ENCODE peak calls at places on chromosomes 3 and 15, in five cellular contexts. One of them, this sample, is unnamed.

GRCh38 chr3:187318819-187319616 is 27.5 kb upstream of the MASP1 start:
- DNase-seq in dorsolateral prefrontal cortex: no peak
- DNase-seq in RWPE1: peak
- DNase-seq in GM12864: peak
- DNase-seq in spleen: no peak
- DNase-seq in this sample: no peak

GRCh38 chr3:55624238-55624637 is 137.1 kb upstream of the WNT5A start:
- DNase-seq in spleen: no peak
- DNase-seq in RWPE1: peak
- DNase-seq in dorsolateral prefrontal cortex: peak
- DNase-seq in GM12864: no peak
- DNase-seq in this sample: no peak

GRCh38 chr15:29097971-29098370 is 171.7 kb downstream of the NSMCE3 start:
- DNase-seq in spleen: peak
- DNase-seq in RWPE1: no peak
- DNase-seq in GM12864: no peak
- DNase-seq in dorsolateral prefrontal cortex: no peak
- DNase-seq in this sample: no peak

GRCh38 chr15:99053380-99054024 is 45.9 kb upstream of the PGPEP1L start:
- DNase-seq in spleen: no peak
- DNase-seq in dorsolateral prefrontal cortex: no peak
- DNase-seq in RWPE1: no peak
- DNase-seq in GM12864: no peak
- DNase-seq in this sample: no peak

GRCh38 chr3:192275741-192276355 is 451.5 kb downstream of the FGF12 start:
- DNase-seq in dorsolateral prefrontal cortex: no peak
- DNase-seq in GM12864: no peak
- DNase-seq in spleen: no peak
- DNase-seq in RWPE1: no peak
- DNase-seq in this sample: no peak

GRCh38 chr3:30597131-30597768 is 9.2 kb upstream of the TGFBR2 start:
- DNase-seq in spleen: no peak
- DNase-seq in GM12864: no peak
- DNase-seq in RWPE1: peak
- DNase-seq in dorsolateral prefrontal cortex: no peak
- DNase-seq in this sample: no peak

GRCh38 chr15:48962662-48963523 is 826 bp downstream of the SHC4 start:
- DNase-seq in dorsolateral prefrontal cortex: no peak
- DNase-seq in RWPE1: peak
- DNase-seq in GM12864: no peak
- DNase-seq in spleen: no peak
- DNase-seq in this sample: peak

GRCh38 chr3:123112232-123112631 is 45.4 kb downstream of the PDIA5 start:
- DNase-seq in dorsolateral prefrontal cortex: no peak
- DNase-seq in spleen: peak
- DNase-seq in GM12864: no peak
- DNase-seq in RWPE1: no peak
- DNase-seq in this sample: no peak

DNA sequence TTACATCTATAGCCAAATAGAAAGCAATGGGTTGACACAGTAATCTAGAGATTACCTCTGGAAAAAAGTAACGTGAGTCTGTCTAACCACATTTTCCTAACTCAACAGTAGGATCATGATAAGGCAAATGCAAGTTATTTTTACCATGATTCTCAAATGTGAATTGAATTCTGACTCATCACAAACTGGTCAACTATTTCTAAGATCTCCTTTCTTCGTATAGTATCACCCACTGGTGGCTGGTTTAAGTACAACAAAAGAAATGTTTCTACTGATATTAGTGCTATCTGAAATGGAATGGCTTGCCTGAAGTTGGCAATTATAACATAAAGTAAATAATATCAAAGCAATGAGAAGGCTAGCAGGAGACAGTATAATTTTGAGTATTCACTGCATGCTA is 102.2 kb downstream of the ABI3BP start:
- DNase-seq in RWPE1: peak
- DNase-seq in dorsolateral prefrontal cortex: no peak
- DNase-seq in spleen: no peak
- DNase-seq in GM12864: no peak
- DNase-seq in this sample: no peak
- TF ChIP-seq CTCF in RWPE1: no peak
- TF ChIP-seq CTCF in dorsolateral prefrontal cortex: no peak
- TF ChIP-seq CTCF in spleen: no peak
- TF ChIP-seq CTCF in GM12864: no peak
- TF ChIP-seq CTCF in this sample: no peak

GRCh38 chr3:101195951-101196713 is 124.2 kb downstream of the IMPG2 start:
- DNase-seq in GM12864: no peak
- DNase-seq in RWPE1: peak
- DNase-seq in dorsolateral prefrontal cortex: no peak
- DNase-seq in spleen: no peak
- DNase-seq in this sample: no peak
- TF ChIP-seq CTCF in GM12864: peak
- TF ChIP-seq CTCF in RWPE1: peak
- TF ChIP-seq CTCF in dorsolateral prefrontal cortex: peak
- TF ChIP-seq CTCF in spleen: peak
- TF ChIP-seq CTCF in this sample: no peak

GRCh38 chr3:57112206-57112605 is 51.7 kb downstream of the SPATA12 start:
- DNase-seq in GM12864: no peak
- DNase-seq in dorsolateral prefrontal cortex: no peak
- DNase-seq in RWPE1: no peak
- DNase-seq in spleen: no peak
- DNase-seq in this sample: no peak
- TF ChIP-seq CTCF in GM12864: peak
- TF ChIP-seq CTCF in dorsolateral prefrontal cortex: no peak
- TF ChIP-seq CTCF in RWPE1: no peak
- TF ChIP-seq CTCF in spleen: no peak
- TF ChIP-seq CTCF in this sample: no peak

GRCh38 chr3:124785966-124786365 is 55.7 kb downstream of the UMPS start:
- DNase-seq in GM12864: no peak
- DNase-seq in spleen: no peak
- DNase-seq in dorsolateral prefrontal cortex: no peak
- DNase-seq in RWPE1: no peak
- DNase-seq in this sample: no peak

GRCh38 chr3:124784686-124785382 is 54.6 kb downstream of the UMPS start:
- DNase-seq in GM12864: no peak
- DNase-seq in dorsolateral prefrontal cortex: no peak
- DNase-seq in RWPE1: no peak
- DNase-seq in spleen: peak
- DNase-seq in this sample: no peak

GRCh38 chr3:124788254-124788745 is 58.0 kb downstream of the UMPS start:
- DNase-seq in spleen: no peak
- DNase-seq in RWPE1: no peak
- DNase-seq in GM12864: no peak
- DNase-seq in dorsolateral prefrontal cortex: no peak
- DNase-seq in this sample: no peak

GRCh38 chr3:124787490-124788195 is 57.4 kb downstream of the UMPS start:
- DNase-seq in RWPE1: no peak
- DNase-seq in dorsolateral prefrontal cortex: no peak
- DNase-seq in GM12864: no peak
- DNase-seq in spleen: no peak
- DNase-seq in this sample: no peak

DNA sequence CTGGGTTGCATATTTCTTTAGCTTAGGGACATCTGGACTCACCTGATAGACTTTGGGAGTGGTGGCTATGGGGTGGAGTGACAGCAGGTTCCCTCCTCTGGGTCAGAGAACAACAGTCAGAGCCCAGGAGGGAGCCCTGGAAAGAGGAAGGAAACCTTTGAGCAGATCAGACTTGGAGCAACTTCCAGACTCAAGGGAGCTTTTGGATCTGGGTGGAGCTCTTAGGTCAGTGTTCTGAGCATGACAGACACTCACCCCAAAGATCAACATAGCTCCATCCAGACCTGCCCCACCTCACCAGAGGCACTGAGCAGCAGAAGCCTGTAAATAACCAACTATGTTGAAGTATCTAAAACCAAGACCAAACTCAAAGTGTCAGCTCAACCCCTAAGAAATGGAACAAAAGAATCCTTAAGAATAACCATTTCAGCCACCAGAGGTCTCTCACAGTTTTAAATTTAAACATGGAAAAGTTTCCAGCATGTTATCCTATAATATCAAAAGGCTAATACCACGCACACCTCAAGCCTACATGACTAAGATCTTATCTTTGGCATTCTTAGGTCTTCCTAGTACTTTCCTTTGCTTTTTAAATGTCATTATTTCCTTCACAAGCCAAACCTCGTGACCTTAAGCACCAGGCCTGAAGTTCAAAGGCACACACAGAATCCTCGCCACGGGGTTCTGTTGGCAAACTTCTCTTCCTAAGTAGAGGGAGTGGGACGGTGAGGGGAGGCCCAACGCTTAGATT is 56.4 kb downstream of the UMPS start:
- DNase-seq in RWPE1: peak
- DNase-seq in dorsolateral prefrontal cortex: no peak
- DNase-seq in spleen: peak
- DNase-seq in GM12864: no peak
- DNase-seq in this sample: no peak
- TF ChIP-seq CTCF in RWPE1: peak
- TF ChIP-seq CTCF in dorsolateral prefrontal cortex: peak
- TF ChIP-seq CTCF in spleen: peak
- TF ChIP-seq CTCF in GM12864: peak
- TF ChIP-seq CTCF in this sample: peak

GRCh38 chr15:44296625-44297524 is 8.4 kb downstream of the GOLM2 start:
- DNase-seq in GM12864: no peak
- DNase-seq in dorsolateral prefrontal cortex: no peak
- DNase-seq in spleen: no peak
- DNase-seq in RWPE1: peak
- DNase-seq in this sample: no peak
- TF ChIP-seq CTCF in GM12864: no peak
- TF ChIP-seq CTCF in dorsolateral prefrontal cortex: no peak
- TF ChIP-seq CTCF in spleen: no peak
- TF ChIP-seq CTCF in RWPE1: no peak
- TF ChIP-seq CTCF in this sample: no peak

DNA sequence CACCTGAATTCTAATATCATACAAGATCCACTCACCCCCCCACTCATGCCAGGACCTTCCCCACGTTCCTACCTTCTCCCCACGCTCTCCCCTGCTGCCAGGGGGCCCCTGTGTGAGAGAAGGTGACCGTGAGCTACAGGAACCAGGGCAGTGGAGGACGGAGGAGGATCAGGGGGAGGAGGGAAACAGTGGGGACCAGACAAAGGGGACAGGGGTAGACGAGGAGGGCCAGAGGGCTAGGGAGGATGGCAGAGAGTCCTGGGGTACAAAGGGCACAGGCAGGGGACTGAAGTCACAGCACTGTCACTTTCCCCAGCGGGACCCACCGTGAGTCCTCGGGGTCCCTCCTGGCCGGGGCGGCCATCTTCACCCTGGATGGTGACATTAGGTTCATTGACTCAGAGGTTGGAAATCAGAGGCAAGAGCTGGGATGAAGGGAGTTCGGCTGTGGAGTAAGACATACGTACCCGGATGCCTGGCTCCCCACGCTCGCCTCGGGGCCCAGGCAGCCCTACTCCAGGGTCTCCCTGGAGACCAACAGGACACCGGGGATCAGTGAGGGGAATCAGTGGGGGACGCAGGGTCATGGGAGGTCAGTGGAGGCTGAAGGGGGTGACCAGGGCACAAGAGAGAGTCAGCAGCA is 6.3 kb upstream of the UCN2 start:
- DNase-seq in RWPE1: no peak
- DNase-seq in GM12864: no peak
- DNase-seq in spleen: no peak
- DNase-seq in dorsolateral prefrontal cortex: no peak
- DNase-seq in this sample: no peak
- TF ChIP-seq CTCF in RWPE1: no peak
- TF ChIP-seq CTCF in GM12864: no peak
- TF ChIP-seq CTCF in spleen: no peak
- TF ChIP-seq CTCF in dorsolateral prefrontal cortex: no peak
- TF ChIP-seq CTCF in this sample: no peak

GRCh38 chr3:108093021-108093420 is 2.2 kb upstream of the CD47 start:
- DNase-seq in GM12864: no peak
- DNase-seq in spleen: no peak
- DNase-seq in dorsolateral prefrontal cortex: no peak
- DNase-seq in RWPE1: no peak
- DNase-seq in this sample: no peak

GRCh38 chr3:108092556-108092955 is 1.7 kb upstream of the CD47 start:
- DNase-seq in RWPE1: no peak
- DNase-seq in spleen: no peak
- DNase-seq in GM12864: no peak
- DNase-seq in dorsolateral prefrontal cortex: no peak
- DNase-seq in this sample: no peak

GRCh38 chr3:108090066-108090700 is 648 bp downstream of the CD47 start:
- DNase-seq in RWPE1: peak
- DNase-seq in spleen: no peak
- DNase-seq in GM12864: no peak
- DNase-seq in dorsolateral prefrontal cortex: no peak
- DNase-seq in this sample: no peak

GRCh38 chr3:108090701-108091497 is at the start of gene CD47:
- DNase-seq in RWPE1: peak
- DNase-seq in dorsolateral prefrontal cortex: peak
- DNase-seq in GM12864: peak
- DNase-seq in spleen: peak
- DNase-seq in this sample: peak

GRCh38 chr3:108091498-108092259 is 848 bp upstream of the CD47 start:
- DNase-seq in GM12864: no peak
- DNase-seq in RWPE1: no peak
- DNase-seq in dorsolateral prefrontal cortex: no peak
- DNase-seq in spleen: no peak
- DNase-seq in this sample: no peak
- TF ChIP-seq CTCF in GM12864: no peak
- TF ChIP-seq CTCF in RWPE1: no peak
- TF ChIP-seq CTCF in dorsolateral prefrontal cortex: no peak
- TF ChIP-seq CTCF in spleen: no peak
- TF ChIP-seq CTCF in this sample: no peak

GRCh38 chr3:124492824-124493223 is 237.4 kb upstream of the UMPS start:
- DNase-seq in dorsolateral prefrontal cortex: peak
- DNase-seq in RWPE1: peak
- DNase-seq in GM12864: peak
- DNase-seq in spleen: no peak
- DNase-seq in this sample: no peak
- TF ChIP-seq CTCF in dorsolateral prefrontal cortex: peak
- TF ChIP-seq CTCF in RWPE1: peak
- TF ChIP-seq CTCF in GM12864: peak
- TF ChIP-seq CTCF in spleen: peak
- TF ChIP-seq CTCF in this sample: no peak

DNA sequence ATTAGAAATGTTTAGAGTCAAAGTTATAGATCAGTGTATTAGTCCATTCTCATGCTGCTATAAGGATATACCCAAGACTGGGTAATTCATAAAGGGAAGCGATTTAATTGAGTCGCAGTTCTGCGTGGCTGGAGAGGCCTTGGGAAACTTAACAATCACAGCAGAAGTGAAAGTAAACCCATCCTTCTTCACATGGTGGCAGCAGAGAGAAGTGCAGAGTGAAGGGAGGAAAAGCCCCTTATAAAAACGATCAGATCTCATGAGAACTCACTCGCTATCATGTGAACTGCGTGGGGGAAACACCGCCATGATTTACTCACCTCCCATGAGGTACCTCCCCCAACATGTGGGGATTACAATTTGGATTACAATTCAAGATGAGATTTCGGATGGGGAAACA is 871.5 kb downstream of the DIPK2A start:
- DNase-seq in dorsolateral prefrontal cortex: no peak
- DNase-seq in spleen: no peak
- DNase-seq in RWPE1: no peak
- DNase-seq in GM12864: no peak
- DNase-seq in this sample: no peak
- TF ChIP-seq CTCF in dorsolateral prefrontal cortex: peak
- TF ChIP-seq CTCF in spleen: no peak
- TF ChIP-seq CTCF in RWPE1: no peak
- TF ChIP-seq CTCF in GM12864: no peak
- TF ChIP-seq CTCF in this sample: no peak

This sample was measured in mesothelial cell of epicardium.